ENCODE peak calls at places on chromosome 18, in four cellular contexts. One of them, this sample, is unnamed.

GRCh38 chr18:27749189-27749588 is 427.7 kb downstream of the CDH2 start:
- DNase-seq in KG1: no peak
- DNase-seq in CD4-positive, CD25-positive, alpha-beta regulatory T cell: no peak
- DNase-seq in IMR-90: no peak
- DNase-seq in this sample: no peak

GRCh38 chr18:49858309-49859005 is 45.1 kb upstream of the ACAA2 start:
- DNase-seq in KG1: peak; percentile 2
- DNase-seq in CD4-positive, CD25-positive, alpha-beta regulatory T cell: peak; percentile 65
- DNase-seq in IMR-90: peak; percentile 70
- DNase-seq in this sample: peak; percentile 54

GRCh38 chr18:8450013-8450412 is 159.2 kb upstream of the RAB12 start:
- DNase-seq in KG1: no peak
- DNase-seq in CD4-positive, CD25-positive, alpha-beta regulatory T cell: no peak
- DNase-seq in IMR-90: no peak
- DNase-seq in this sample: no peak

GRCh38 chr18:811192-812122 is 585 bp downstream of the YES1 start:
- DNase-seq in KG1: no peak
- DNase-seq in CD4-positive, CD25-positive, alpha-beta regulatory T cell: peak; percentile 33
- DNase-seq in IMR-90: peak; percentile 26
- DNase-seq in this sample: no peak

GRCh38 chr18:21742323-21742687 is 1.7 kb downstream of the MIB1 start:
- DNase-seq in KG1: no peak
- DNase-seq in CD4-positive, CD25-positive, alpha-beta regulatory T cell: peak; percentile 67
- DNase-seq in IMR-90: peak; percentile 30
- DNase-seq in this sample: no peak

GRCh38 chr18:6942742-6943141 is 174.9 kb downstream of the LAMA1 start:
- DNase-seq in KG1: no peak
- DNase-seq in CD4-positive, CD25-positive, alpha-beta regulatory T cell: no peak
- DNase-seq in IMR-90: no peak
- DNase-seq in this sample: no peak

GRCh38 chr18:62450546-62451395 is 72.1 kb upstream of the ZCCHC2 start:
- DNase-seq in KG1: no peak
- DNase-seq in CD4-positive, CD25-positive, alpha-beta regulatory T cell: no peak
- DNase-seq in IMR-90: peak; percentile 63
- DNase-seq in this sample: no peak

GRCh38 chr18:68705119-68705518 is 9.8 kb downstream of the TMX3 start:
- DNase-seq in KG1: no peak
- DNase-seq in CD4-positive, CD25-positive, alpha-beta regulatory T cell: no peak
- DNase-seq in IMR-90: no peak
- DNase-seq in this sample: no peak

GRCh38 chr18:31741096-31741735 is 19.5 kb downstream of the SLC25A52 start:
- DNase-seq in KG1: peak; percentile 49
- DNase-seq in CD4-positive, CD25-positive, alpha-beta regulatory T cell: peak; percentile 43
- DNase-seq in IMR-90: peak; percentile 36
- DNase-seq in this sample: peak; percentile 40

GRCh38 chr18:48303883-48304282 is 105.3 kb downstream of the ZBTB7C start:
- DNase-seq in KG1: no peak
- DNase-seq in CD4-positive, CD25-positive, alpha-beta regulatory T cell: no peak
- DNase-seq in IMR-90: no peak
- DNase-seq in this sample: no peak

GRCh38 chr18:6396276-6396675 is 18.4 kb downstream of the L3MBTL4 start:
- DNase-seq in KG1: no peak
- DNase-seq in CD4-positive, CD25-positive, alpha-beta regulatory T cell: no peak
- DNase-seq in IMR-90: no peak
- DNase-seq in this sample: no peak

GRCh38 chr18:13303761-13304364 is 85.3 kb downstream of the LDLRAD4 start:
- DNase-seq in KG1: no peak
- DNase-seq in CD4-positive, CD25-positive, alpha-beta regulatory T cell: no peak
- DNase-seq in IMR-90: no peak
- DNase-seq in this sample: no peak

GRCh38 chr18:70421471-70421870 is 132.6 kb downstream of the SOCS6 start:
- DNase-seq in KG1: no peak
- DNase-seq in CD4-positive, CD25-positive, alpha-beta regulatory T cell: no peak
- DNase-seq in IMR-90: peak; percentile 45
- DNase-seq in this sample: no peak

GRCh38 chr18:48319796-48320638 is 89.2 kb downstream of the ZBTB7C start:
- DNase-seq in KG1: no peak
- DNase-seq in CD4-positive, CD25-positive, alpha-beta regulatory T cell: no peak
- DNase-seq in IMR-90: peak; percentile 35
- DNase-seq in this sample: no peak

GRCh38 chr18:12242658-12243260 is 11.4 kb upstream of the CIDEA start:
- DNase-seq in KG1: no peak
- DNase-seq in CD4-positive, CD25-positive, alpha-beta regulatory T cell: no peak
- DNase-seq in IMR-90: no peak
- DNase-seq in this sample: no peak

GRCh38 chr18:73913505-73913904 is 234.1 kb downstream of the FBXO15 start:
- DNase-seq in KG1: no peak
- DNase-seq in CD4-positive, CD25-positive, alpha-beta regulatory T cell: no peak
- DNase-seq in IMR-90: no peak
- DNase-seq in this sample: no peak

GRCh38 chr18:60044290-60045006 is 144.7 kb downstream of the PMAIP1 start:
- DNase-seq in KG1: no peak
- DNase-seq in CD4-positive, CD25-positive, alpha-beta regulatory T cell: no peak
- DNase-seq in IMR-90: peak; percentile 80
- DNase-seq in this sample: no peak

GRCh38 chr18:62808116-62808515 is 92.8 kb downstream of the PHLPP1 start:
- DNase-seq in KG1: no peak
- DNase-seq in CD4-positive, CD25-positive, alpha-beta regulatory T cell: no peak
- DNase-seq in IMR-90: no peak
- DNase-seq in this sample: no peak

GRCh38 chr18:45734944-45735343 is 11.0 kb downstream of the SLC14A1 start:
- DNase-seq in KG1: no peak
- DNase-seq in CD4-positive, CD25-positive, alpha-beta regulatory T cell: no peak
- DNase-seq in IMR-90: no peak
- DNase-seq in this sample: no peak

GRCh38 chr18:47582055-47582454 is 330.6 kb upstream of the SKOR2 start:
- DNase-seq in KG1: no peak
- DNase-seq in CD4-positive, CD25-positive, alpha-beta regulatory T cell: no peak
- DNase-seq in IMR-90: no peak
- DNase-seq in this sample: no peak

GRCh38 chr18:12811191-12811950 is 72.7 kb downstream of the PTPN2 start:
- DNase-seq in KG1: no peak
- DNase-seq in CD4-positive, CD25-positive, alpha-beta regulatory T cell: no peak
- DNase-seq in IMR-90: peak; percentile 34
- DNase-seq in this sample: no peak

GRCh38 chr18:9738266-9738969 is 30.3 kb downstream of the RAB31 start:
- DNase-seq in KG1: no peak
- DNase-seq in CD4-positive, CD25-positive, alpha-beta regulatory T cell: no peak
- DNase-seq in IMR-90: no peak
- DNase-seq in this sample: no peak

GRCh38 chr18:42365550-42365949 is 410.5 kb downstream of the PIK3C3 start:
- DNase-seq in KG1: no peak
- DNase-seq in CD4-positive, CD25-positive, alpha-beta regulatory T cell: no peak
- DNase-seq in IMR-90: no peak
- DNase-seq in this sample: no peak

GRCh38 chr18:22470511-22471181 is 52.9 kb upstream of the CTAGE1 start:
- DNase-seq in KG1: no peak
- DNase-seq in CD4-positive, CD25-positive, alpha-beta regulatory T cell: no peak
- DNase-seq in IMR-90: peak; percentile 73
- DNase-seq in this sample: no peak

GRCh38 chr18:54672109-54672508 is 81.1 kb downstream of the DYNAP start:
- DNase-seq in KG1: no peak
- DNase-seq in CD4-positive, CD25-positive, alpha-beta regulatory T cell: no peak
- DNase-seq in IMR-90: no peak
- DNase-seq in this sample: no peak

GRCh38 chr18:28176674-28176932 is 327 bp downstream of the CDH2 start:
- DNase-seq in KG1: no peak
- DNase-seq in CD4-positive, CD25-positive, alpha-beta regulatory T cell: no peak
- DNase-seq in IMR-90: no peak
- DNase-seq in this sample: no peak

GRCh38 chr18:33578371-33579146 is 540 bp downstream of the ASXL3 start:
- DNase-seq in KG1: no peak
- DNase-seq in CD4-positive, CD25-positive, alpha-beta regulatory T cell: peak; percentile 0
- DNase-seq in IMR-90: no peak
- DNase-seq in this sample: no peak

GRCh38 chr18:41660654-41661053 is 294.4 kb upstream of the PIK3C3 start:
- DNase-seq in KG1: no peak
- DNase-seq in CD4-positive, CD25-positive, alpha-beta regulatory T cell: no peak
- DNase-seq in IMR-90: no peak
- DNase-seq in this sample: no peak